ENCODE peak calls at places on chromosomes 1 and 21, in ten cellular contexts. A is breast epithelium, C is left ventricle myocardium inferior, R is stomach, Z is ovary, B is AG04450, G is tibial nerve, U is GM12865, P is IMR-90, D is fibroblast of pulmonary artery. L is an unnamed sample.

GRCh38 chr1:15187175-15187810 is 33.7 kb downstream of the TMEM51 start:
- DNase-seq in P (no peak), B (no peak), G (no peak), D (no peak), Z (no peak), C (no peak), U (no peak), A (no peak), R (no peak), L (no peak)

GRCh38 chr1:155485945-155486344 is 76.7 kb downstream of the ASH1L start:
- DNase-seq in P (no peak), R (no peak), Z (no peak), C (no peak), U (peak), B (no peak), G (no peak), A (no peak), D (no peak), L (peak)

GRCh38 chr1:29620631-29621030 is 384.3 kb downstream of the PTPRU start:
- DNase-seq in P (no peak), R (no peak), D (no peak), A (no peak), B (no peak), G (no peak), Z (no peak), C (no peak), U (no peak), L (no peak)

GRCh38 chr1:52814465-52814864 is 28.1 kb upstream of the ZYG11A start:
- DNase-seq in Z (no peak), D (peak), R (no peak), P (peak), G (no peak), A (no peak), C (no peak), B (no peak), U (no peak), L (peak)

GRCh38 chr1:45718289-45718688 is 30.3 kb downstream of the TMEM69 start:
- DNase-seq in D (no peak), B (no peak), P (no peak), Z (no peak), C (no peak), A (no peak), G (no peak), U (no peak), R (no peak), L (no peak)

GRCh38 chr1:75079535-75080290 is 54.5 kb upstream of the LHX8 start:
- DNase-seq in A (no peak), G (no peak), U (no peak), P (no peak), R (no peak), Z (no peak), B (no peak), D (no peak), C (no peak), L (no peak)

GRCh38 chr21:43719748-43720538 is 1.0 kb downstream of the PDXK start:
- DNase-seq in R (peak), P (no peak), U (peak), B (no peak), G (no peak), C (no peak), A (no peak), D (no peak), Z (no peak), L (no peak)

GRCh38 chr1:226176870-226177269 is 9.7 kb downstream of the ACBD3 start:
- DNase-seq in P (no peak), G (no peak), U (no peak), R (no peak), A (no peak), B (no peak), C (no peak), D (no peak), Z (no peak), L (no peak)

GRCh38 chr1:26110731-26111529 is 694 bp upstream of the PDIK1L start:
- DNase-seq in C (peak), B (no peak), U (peak), G (peak), A (peak), R (peak), Z (peak), P (peak), D (peak), L (peak)

GRCh38 chr1:229378586-229379442 is 36.0 kb upstream of the CCSAP start:
- DNase-seq in R (no peak), A (no peak), D (peak), P (no peak), Z (no peak), C (no peak), G (no peak), B (no peak), U (no peak), L (no peak)

GRCh38 chr1:205961405-205961804 is 18.1 kb upstream of the SLC26A9 start:
- DNase-seq in P (no peak), B (no peak), U (peak), D (peak), R (no peak), C (no peak), G (no peak), A (no peak), Z (no peak), L (no peak)

GRCh38 chr1:43358121-43358745 is 548 bp upstream of the CDC20 start:
- DNase-seq in P (peak), B (no peak), Z (no peak), U (peak), D (peak), A (no peak), C (no peak), R (no peak), G (no peak), L (no peak)

GRCh38 chr1:21514245-21514644 is 5.0 kb downstream of the ALPL start:
- DNase-seq in B (no peak), R (no peak), Z (no peak), P (no peak), D (no peak), G (no peak), A (no peak), C (no peak), U (peak), L (no peak)

GRCh38 chr21:30733026-30733425 is 14.0 kb downstream of the KRTAP21-2 start:
- DNase-seq in P (no peak), G (no peak), R (no peak), C (no peak), A (no peak), D (no peak), B (no peak), Z (no peak), U (no peak), L (no peak)

GRCh38 chr1:193285626-193286025 is 99.2 kb upstream of the B3GALT2 start:
- DNase-seq in A (no peak), C (no peak), Z (no peak), P (peak), R (no peak), G (no peak), U (no peak), D (no peak), B (no peak), L (no peak)

GRCh38 chr1:210681158-210681557 is 352.5 kb downstream of the HHAT start:
- DNase-seq in P (peak), B (no peak), A (no peak), U (no peak), Z (no peak), D (no peak), C (no peak), G (no peak), R (no peak), L (no peak)

GRCh38 chr1:210446479-210446878 is 117.8 kb downstream of the HHAT start:
- DNase-seq in Z (no peak), U (peak), G (no peak), D (no peak), A (no peak), B (no peak), C (no peak), P (peak), R (no peak), L (peak)

GRCh38 chr1:46657775-46658174 is 10.4 kb downstream of the ATPAF1 start:
- DNase-seq in A (no peak), Z (no peak), R (no peak), P (no peak), B (no peak), C (no peak), D (no peak), U (no peak), G (no peak), L (no peak)

GRCh38 chr1:59150537-59151386 is 146.1 kb upstream of the FGGY start:
- DNase-seq in U (peak), P (peak), C (peak), A (peak), R (peak), Z (peak), B (peak), G (peak), D (peak), L (peak)

GRCh38 chr1:56132520-56132919 is 446.8 kb downstream of the PLPP3 start:
- DNase-seq in R (no peak), D (no peak), A (no peak), B (no peak), Z (no peak), G (no peak), C (no peak), U (peak), P (no peak), L (no peak)

GRCh38 chr1:45423907-45424678 is 66.9 kb downstream of the TESK2 start:
- DNase-seq in C (no peak), B (no peak), Z (no peak), P (peak), U (no peak), G (no peak), D (no peak), R (no peak), A (no peak), L (peak)

GRCh38 chr1:59900640-59901039 is 25.9 kb downstream of the CYP2J2 start:
- DNase-seq in G (no peak), Z (no peak), U (no peak), R (no peak), C (no peak), D (no peak), A (no peak), B (no peak), P (no peak), L (no peak)

GRCh38 chr1:151369621-151370048 is 2.9 kb downstream of the SELENBP1 start:
- DNase-seq in B (no peak), U (no peak), C (no peak), A (no peak), D (no peak), R (no peak), P (no peak), Z (no peak), G (no peak), L (no peak)

GRCh38 chr1:46413596-46413985 is 19.5 kb downstream of the FAAH start:
- DNase-seq in Z (no peak), B (no peak), P (no peak), C (no peak), R (no peak), D (no peak), A (no peak), G (no peak), U (peak), L (no peak)

DNA sequence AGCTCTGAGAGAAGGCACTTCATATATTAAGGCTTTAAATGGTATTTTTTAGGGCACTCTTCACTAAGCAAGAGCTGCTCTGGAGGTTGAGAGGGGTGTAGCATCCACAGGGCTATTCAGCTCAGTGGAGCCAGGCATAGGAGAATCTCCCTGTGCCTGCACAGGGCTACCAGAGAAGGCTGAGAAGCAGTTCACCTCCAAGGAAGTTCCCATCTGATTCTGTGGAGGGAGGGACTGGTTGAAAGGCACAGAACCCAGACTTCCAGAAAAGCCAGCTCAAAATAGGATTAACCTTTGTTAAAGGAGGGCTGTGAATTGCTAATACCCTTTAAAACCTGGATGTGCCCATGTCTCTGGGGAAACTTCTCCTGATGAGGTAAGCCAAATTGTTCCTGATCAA is 304.5 kb downstream of the TTLL7 start:
- DNase-seq in G (no peak), U (no peak), Z (no peak), A (no peak), P (no peak), R (no peak), D (no peak), C (no peak), B (no peak), L (no peak)
- H3K4me3 ChIP-seq in G (no peak), U (no peak), Z (no peak), A (no peak), P (no peak), R (no peak), D (no peak), C (no peak), B (no peak), L (no peak)

GRCh38 chr1:3725366-3725765 is 26.9 kb upstream of the CCDC27 start:
- DNase-seq in U (no peak), B (no peak), R (no peak), G (no peak), P (no peak), A (no peak), C (no peak), Z (no peak), D (no peak), L (no peak)

GRCh38 chr1:3729594-3730555 is 22.4 kb upstream of the CCDC27 start:
- DNase-seq in G (no peak), B (no peak), Z (no peak), C (no peak), D (no peak), P (no peak), A (no peak), U (no peak), R (no peak), L (no peak)

GRCh38 chr1:3730556-3731247 is 21.5 kb upstream of the CCDC27 start:
- DNase-seq in P (no peak), D (no peak), U (no peak), R (no peak), Z (no peak), G (no peak), B (no peak), C (no peak), A (no peak), L (no peak)

GRCh38 chr1:3727825-3728776 is 24.1 kb upstream of the CCDC27 start:
- DNase-seq in C (no peak), D (no peak), A (no peak), B (no peak), U (no peak), P (no peak), Z (no peak), G (no peak), R (no peak), L (no peak)

GRCh38 chr1:3727042-3727824 is 25.0 kb upstream of the CCDC27 start:
- DNase-seq in C (no peak), A (no peak), D (peak), B (no peak), U (peak), R (peak), P (no peak), G (no peak), Z (no peak), L (no peak)
- TF ChIP-seq CTCF in C (peak), A (no peak), D (peak), B (peak), U (peak), R (no peak), P (peak), G (no peak), Z (no peak), L (peak)

DNA sequence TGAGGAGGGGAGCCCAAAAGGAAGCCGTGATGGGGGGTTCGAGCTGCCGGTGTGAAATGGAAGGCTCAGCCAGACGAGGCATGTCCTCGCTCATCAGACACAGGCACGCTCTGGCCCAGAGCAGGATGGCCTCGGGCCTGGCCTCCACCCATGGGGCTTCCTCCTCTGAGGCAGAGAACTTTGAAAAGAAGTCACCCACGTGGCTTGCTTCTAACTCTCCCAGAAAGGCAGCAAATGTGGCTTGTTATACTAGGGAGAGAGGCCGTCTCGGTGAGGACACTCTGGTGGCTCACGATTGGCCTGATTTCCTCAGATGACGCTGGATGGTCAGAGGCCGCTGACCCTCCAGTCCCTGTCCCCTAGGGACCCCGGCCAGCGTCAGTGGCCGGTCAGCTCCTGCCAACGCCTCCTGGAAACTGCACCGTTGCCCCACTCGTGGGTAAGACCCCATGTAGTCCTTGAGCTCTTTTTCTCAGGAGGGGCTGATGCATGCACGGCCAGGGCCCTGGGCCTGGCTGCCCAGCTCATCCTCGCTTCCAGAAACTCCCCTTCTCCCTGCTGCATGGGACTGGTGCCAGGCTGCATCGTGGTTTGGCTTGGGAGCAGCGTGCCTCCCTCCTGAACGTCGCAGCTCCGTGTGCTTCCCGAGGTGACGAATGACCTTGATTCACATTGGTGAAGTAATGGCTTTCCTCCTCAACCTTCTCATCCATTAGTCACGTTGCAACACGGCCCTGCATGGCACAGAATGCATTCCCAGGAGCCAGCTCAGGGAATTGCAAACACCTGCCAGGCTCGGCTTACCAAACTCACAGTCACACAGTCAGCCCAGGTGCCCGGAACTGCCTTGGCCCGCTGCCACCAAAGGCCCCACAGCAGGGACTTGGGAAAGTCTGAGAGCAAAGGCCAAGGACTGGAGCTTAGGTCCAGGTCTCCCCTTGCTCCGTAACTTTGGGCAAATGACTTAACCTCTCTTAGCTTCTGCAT is 58.8 kb downstream of the TOMM20 start:
- DNase-seq in R (peak), D (peak), P (peak), B (no peak), Z (no peak), A (peak), U (no peak), G (peak), C (peak), L (no peak)
- H3K4me3 ChIP-seq in R (no peak), D (no peak), P (no peak), B (no peak), Z (no peak), A (no peak), U (no peak), G (no peak), C (no peak), L (no peak)

GRCh38 chr1:201525196-201525778 is 13.6 kb upstream of the NAV1 start:
- DNase-seq in B (no peak), G (no peak), C (no peak), R (no peak), A (no peak), D (no peak), P (no peak), U (no peak), Z (no peak), L (peak)

GRCh38 chr1:201530741-201531521 is 8.0 kb upstream of the NAV1 start:
- DNase-seq in B (no peak), P (peak), Z (peak), R (peak), A (peak), C (peak), U (peak), G (peak), D (peak), L (peak)

GRCh38 chr1:201527879-201528278 is 11.0 kb upstream of the NAV1 start:
- DNase-seq in C (no peak), G (no peak), D (no peak), R (no peak), P (no peak), U (no peak), A (no peak), B (no peak), Z (no peak), L (no peak)

GRCh38 chr1:201531551-201532425 is 7.1 kb upstream of the NAV1 start:
- DNase-seq in C (peak), G (no peak), R (no peak), Z (no peak), P (no peak), B (no peak), D (no peak), U (no peak), A (no peak), L (peak)

DNA sequence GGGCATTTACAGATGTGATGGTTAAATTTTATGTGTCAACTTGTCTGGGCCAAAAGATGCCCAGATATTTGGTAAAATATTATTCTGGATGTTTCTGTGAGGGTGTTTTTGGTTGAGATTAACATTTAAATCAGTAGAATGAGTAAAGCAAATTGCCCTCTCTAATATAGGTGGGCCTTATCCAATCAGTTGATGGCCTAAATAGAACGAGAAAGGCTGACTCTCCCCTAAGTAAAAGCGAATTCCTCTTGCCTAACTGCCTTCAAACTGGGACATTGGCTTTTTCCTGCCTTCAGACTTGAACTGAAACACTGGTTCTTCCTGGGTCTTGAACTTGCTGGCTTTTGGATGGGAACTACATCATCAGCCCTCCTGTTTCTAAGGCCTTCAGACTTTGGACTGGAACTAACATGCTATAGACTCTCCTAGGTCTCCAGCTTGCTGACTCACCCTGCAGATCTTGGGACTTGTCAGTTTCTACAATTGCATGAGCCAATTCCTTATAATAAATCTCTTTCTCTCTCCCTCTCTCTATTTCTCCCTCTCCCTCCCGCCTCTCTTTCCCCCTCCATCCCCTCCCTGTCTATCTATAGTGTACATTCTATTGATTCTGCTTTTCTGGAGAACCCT is 10.2 kb upstream of the NAV1 start:
- DNase-seq in G (no peak), B (no peak), C (no peak), U (no peak), Z (no peak), R (no peak), D (peak), P (peak), A (no peak), L (peak)
- TF ChIP-seq CTCF in G (no peak), B (no peak), C (no peak), U (no peak), Z (no peak), R (no peak), D (no peak), P (no peak), A (no peak), L (no peak)

DNA sequence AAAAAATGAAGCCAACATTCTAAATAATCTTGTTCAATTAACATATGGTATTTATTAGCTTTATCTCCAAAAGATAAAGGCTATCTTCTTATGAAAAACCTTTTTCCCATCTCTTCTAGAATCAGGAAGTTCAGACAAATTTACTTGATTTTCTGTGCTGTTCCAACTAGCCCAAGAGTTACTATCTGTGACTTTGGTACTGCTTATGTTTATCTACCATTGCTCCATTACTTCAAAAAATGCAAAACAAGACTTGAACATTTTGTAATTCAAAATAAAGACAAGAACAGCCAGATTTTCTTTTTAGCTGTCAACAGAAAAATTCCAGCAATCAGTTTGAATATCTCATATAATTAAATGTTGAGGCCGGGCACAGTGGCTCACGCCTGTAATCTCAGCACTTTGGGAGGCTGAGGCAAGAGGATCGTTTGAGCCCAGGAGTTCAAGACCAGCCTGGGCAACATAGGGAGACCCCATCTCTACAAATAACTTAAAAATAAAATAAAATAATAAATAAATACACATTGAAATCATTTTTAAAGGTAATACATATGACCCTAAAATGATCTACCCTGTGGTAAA is 188.5 kb downstream of the LTN1 start:
- DNase-seq in A (no peak), C (no peak), P (no peak), D (no peak), U (no peak), R (no peak), Z (no peak), B (no peak), G (no peak), L (peak)
- H3K4me3 ChIP-seq in A (no peak), C (no peak), P (no peak), D (no peak), U (no peak), R (no peak), Z (no peak), B (no peak), G (peak), L (no peak)

L was measured in fibroblast of villous mesenchyme.